ENCODE peak calls at places on chromosome 2, in seven cellular contexts. O is IMR-90, U is GM06990, I is fibroblast of mammary gland, C is hepatocyte, T is ovary, L is esophagus muscularis mucosa. Y is an unnamed sample.

GRCh38 chr2:122027510-122028217 is 272.2 kb downstream of the TSN start:
- DNase-seq in O (no peak), U (no peak), I (no peak), C (no peak), T (no peak), L (no peak), Y (no peak)

GRCh38 chr2:231664727-231665126 is 43.6 kb upstream of the PTMA start:
- DNase-seq in O (no peak), U (no peak), I (no peak), C (no peak), T (no peak), L (no peak), Y (no peak)

GRCh38 chr2:131366643-131367042 is 2.7 kb upstream of the RAB6D start:
- DNase-seq in O (no peak), U (no peak), I (no peak), C (no peak), T (no peak), L (no peak), Y (no peak)

GRCh38 chr2:27638023-27638637 is 9.3 kb downstream of the GPN1 start:
- DNase-seq in O (peak), U (no peak), I (peak), C (no peak), T (no peak), L (no peak), Y (no peak)

GRCh38 chr2:134917958-134918517 is 584 bp upstream of the CCNT2 start:
- DNase-seq in O (no peak), U (peak), I (no peak), C (no peak), T (peak), L (no peak), Y (peak)

GRCh38 chr2:61905372-61906186 is at the start of gene COMMD1:
- DNase-seq in O (peak), U (peak), I (peak), C (peak), T (peak), L (peak), Y (peak)

GRCh38 chr2:192783643-192784042 is 588.9 kb upstream of the TMEFF2 start:
- DNase-seq in O (no peak), U (no peak), I (no peak), C (no peak), T (no peak), L (no peak), Y (no peak)

GRCh38 chr2:180747728-180748127 is 232.7 kb upstream of the UBE2E3 start:
- DNase-seq in O (peak), U (no peak), I (no peak), C (no peak), T (no peak), L (no peak), Y (no peak)

GRCh38 chr2:67526283-67526682 is 129.2 kb downstream of the ETAA1 start:
- DNase-seq in O (peak), U (no peak), I (peak), C (no peak), T (no peak), L (no peak), Y (no peak)

GRCh38 chr2:205358351-205358815 is 323.9 kb upstream of the NRP2 start:
- DNase-seq in O (peak), U (no peak), I (peak), C (no peak), T (no peak), L (no peak), Y (no peak)

GRCh38 chr2:235649418-235649817 is 155.6 kb downstream of the AGAP1 start:
- DNase-seq in O (no peak), U (no peak), I (no peak), C (no peak), T (no peak), L (no peak), Y (no peak)

GRCh38 chr2:3635171-3636008 is 22.6 kb upstream of the ALLC start:
- DNase-seq in O (no peak), U (no peak), I (no peak), C (no peak), T (peak), L (no peak), Y (no peak)

GRCh38 chr2:10322973-10323372 is 20.3 kb downstream of the HPCAL1 start:
- DNase-seq in O (no peak), U (no peak), I (no peak), C (no peak), T (no peak), L (no peak), Y (no peak)

GRCh38 chr2:21763501-21763900 is 639.7 kb downstream of the TDRD15 start:
- DNase-seq in O (no peak), U (no peak), I (no peak), C (no peak), T (no peak), L (no peak), Y (no peak)

GRCh38 chr2:59532808-59533207 is 1020.6 kb downstream of the BCL11A start:
- DNase-seq in O (no peak), U (no peak), I (no peak), C (no peak), T (no peak), L (no peak), Y (no peak)

GRCh38 chr2:99140056-99140859 is 1.2 kb upstream of the C2orf15 start:
- DNase-seq in O (peak), U (no peak), I (peak), C (no peak), T (no peak), L (no peak), Y (no peak)

GRCh38 chr2:237194906-237195305 is 109.2 kb downstream of the COPS8 start:
- DNase-seq in O (no peak), U (no peak), I (no peak), C (no peak), T (peak), L (peak), Y (no peak)

GRCh38 chr2:121475811-121476571 is 54.7 kb upstream of the RNU4ATAC start:
- DNase-seq in O (peak), U (no peak), I (no peak), C (no peak), T (no peak), L (no peak), Y (no peak)

GRCh38 chr2:131483981-131484505 is 8.1 kb downstream of the TUBA3D start:
- DNase-seq in O (no peak), U (no peak), I (no peak), C (no peak), T (no peak), L (no peak), Y (no peak)

GRCh38 chr2:112993831-112994230 is 11.4 kb upstream of the IL36A start:
- DNase-seq in O (no peak), U (no peak), I (no peak), C (no peak), T (no peak), L (no peak), Y (no peak)

GRCh38 chr2:231905026-231905425 is 21.2 kb downstream of the NPPC start:
- DNase-seq in O (no peak), U (no peak), I (no peak), C (no peak), T (no peak), L (no peak), Y (no peak)

GRCh38 chr2:109322111-109322510 is 193.1 kb downstream of the SH3RF3 start:
- DNase-seq in O (peak), U (no peak), I (peak), C (peak), T (peak), L (peak), Y (no peak)

GRCh38 chr2:157587576-157587975 is 41.1 kb downstream of the ACVR1C start:
- DNase-seq in O (no peak), U (no peak), I (peak), C (no peak), T (no peak), L (no peak), Y (no peak)

GRCh38 chr2:86213699-86214502 is 14.6 kb downstream of the MRPL35 start:
- DNase-seq in O (peak), U (no peak), I (no peak), C (peak), T (no peak), L (peak), Y (no peak)

GRCh38 chr2:37706334-37706733 is 34.9 kb upstream of the CDC42EP3 start:
- DNase-seq in O (no peak), U (no peak), I (no peak), C (no peak), T (no peak), L (no peak), Y (no peak)

GRCh38 chr2:70143314-70144150 is 47.3 kb downstream of the C2orf42 start:
- DNase-seq in O (peak), U (no peak), I (peak), C (peak), T (peak), L (no peak), Y (no peak)

GRCh38 chr2:3493610-3493997 is 25.7 kb downstream of the ADI1 start:
- DNase-seq in O (peak), U (no peak), I (peak), C (peak), T (peak), L (no peak), Y (peak)

GRCh38 chr2:196128749-196129148 is 42.6 kb downstream of the STK17B start:
- DNase-seq in O (no peak), U (no peak), I (no peak), C (no peak), T (no peak), L (no peak), Y (no peak)

GRCh38 chr2:222318712-222319575 is 20.1 kb upstream of the PAX3 start:
- DNase-seq in O (no peak), U (peak), I (no peak), C (peak), T (no peak), L (no peak), Y (peak)
- TF ChIP-seq CTCF in O (peak), U (peak), I (no peak), C (peak), T (peak), L (peak), Y (peak)

GRCh38 chr2:126480033-126480432 is 175.9 kb upstream of the GYPC start:
- DNase-seq in O (no peak), U (no peak), I (no peak), C (no peak), T (no peak), L (no peak), Y (no peak)

GRCh38 chr2:126482582-126483464 is 173.1 kb upstream of the GYPC start:
- DNase-seq in O (no peak), U (no peak), I (no peak), C (peak), T (no peak), L (no peak), Y (no peak)
- TF ChIP-seq CTCF in O (no peak), U (peak), I (no peak), C (peak), T (no peak), L (no peak), Y (peak)

DNA sequence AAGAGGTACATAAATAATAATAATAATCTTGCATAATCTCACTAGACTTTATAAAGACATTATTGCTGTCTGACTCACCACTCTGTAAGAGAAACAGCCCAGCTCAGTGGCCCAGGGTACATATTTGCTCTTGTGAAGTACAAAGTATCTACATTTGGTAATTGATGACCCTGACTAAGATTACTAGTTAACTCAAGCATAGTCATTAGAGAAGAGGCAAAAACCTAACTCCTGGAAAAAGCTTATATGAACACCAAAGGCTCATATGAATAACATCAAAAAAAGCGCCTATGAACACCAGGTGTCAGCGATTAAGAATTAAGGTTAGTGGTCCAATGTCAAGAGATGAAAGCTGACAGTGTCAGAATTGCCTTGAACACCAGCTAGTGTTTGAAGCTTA is 38.4 kb downstream of the RAD51AP2 start:
- DNase-seq in O (peak), U (no peak), I (peak), C (peak), T (no peak), L (no peak), Y (no peak)
- TF ChIP-seq CTCF in O (no peak), U (no peak), I (no peak), C (no peak), T (no peak), L (no peak), Y (no peak)

DNA sequence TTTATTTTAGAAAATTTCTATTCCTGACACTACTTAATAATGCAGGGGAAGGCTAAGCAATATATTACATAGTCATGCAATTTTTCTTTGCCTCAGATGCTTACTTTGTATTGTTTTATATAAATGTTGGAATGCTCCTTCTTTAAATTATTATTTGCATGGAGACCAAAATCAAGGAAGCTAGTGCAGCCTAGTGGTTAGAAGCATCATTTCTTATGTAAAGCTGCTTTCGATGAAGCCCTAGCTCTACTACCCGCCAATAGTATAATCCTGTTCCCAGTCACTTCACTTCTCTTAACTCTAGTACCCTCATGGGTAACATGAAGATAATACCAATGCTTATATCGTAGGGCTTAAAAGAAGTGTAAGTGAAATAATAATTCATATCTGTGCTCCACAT is 198.9 kb downstream of the LRATD1 start:
- DNase-seq in O (no peak), U (no peak), I (peak), C (no peak), T (no peak), L (no peak), Y (no peak)
- TF ChIP-seq CTCF in O (no peak), U (no peak), I (peak), C (no peak), T (no peak), L (peak), Y (no peak)